ENCODE peak calls at places on chromosomes 3 and 15, in seven cellular contexts. G is stimulated activated naive CD8-positive, alpha-beta T cell treated with anti-CD3 and anti-CD28 coated beads, Interleukin-15, amount 100 ng/mL, for 72 hours; V is NCI-H1092 treated with DMSO at 0.1 percent for 48 hours; O is iris pigment epithelial cell; B is AG09319; M is NT2/D1; U is activated effector memory CD4-positive, alpha-beta T cell treated with anti-CD3 and anti-CD28 coated beads, Interleukin-2, amount 50 U/mL, for 16 hours. H is an unnamed sample.

GRCh38 chr15:40295870-40296560 is 11.7 kb downstream of the PLCB2 start:
- DNase-seq in G (no peak), V (no peak), O (no peak), B (no peak), M (no peak), U (no peak), H (peak; percentile 16)

GRCh38 chr3:4656059-4656458 is 162.9 kb downstream of the ITPR1 start:
- DNase-seq in G (no peak), V (peak; percentile 21), O (peak; percentile 86), B (peak; percentile 40), M (peak; percentile 59), U (no peak), H (peak; percentile 89)

GRCh38 chr3:180102134-180102533 is 65.4 kb upstream of the PEX5L start:
- DNase-seq in G (no peak), V (no peak), O (no peak), B (no peak), M (peak; percentile 61), U (no peak), H (no peak)

GRCh38 chr3:11949351-11949750 is 54.8 kb upstream of the SYN2 start:
- DNase-seq in G (no peak), V (no peak), O (no peak), B (no peak), M (no peak), U (no peak), H (no peak)

GRCh38 chr3:26921054-26921453 is 298.5 kb downstream of the LRRC3B start:
- DNase-seq in G (no peak), V (no peak), O (no peak), B (no peak), M (no peak), U (no peak), H (no peak)

GRCh38 chr3:185851046-185851445 is 26.2 kb upstream of the IGF2BP2 start:
- DNase-seq in G (no peak), V (no peak), O (peak; percentile 39), B (no peak), M (no peak), U (no peak), H (peak; percentile 42)

GRCh38 chr15:43930079-43930478 is 103.3 kb downstream of the WDR76 start:
- DNase-seq in G (no peak), V (no peak), O (peak; percentile 23), B (no peak), M (peak; percentile 38), U (no peak), H (peak; percentile 51)

GRCh38 chr3:106035618-106036017 is 166.8 kb upstream of the CBLB start:
- DNase-seq in G (no peak), V (no peak), O (no peak), B (no peak), M (no peak), U (no peak), H (no peak)

GRCh38 chr3:159187232-159187631 is 385.4 kb downstream of the MFSD1 start:
- DNase-seq in G (no peak), V (no peak), O (peak; percentile 91), B (no peak), M (no peak), U (no peak), H (no peak)

GRCh38 chr3:62325896-62326295 is 47.5 kb downstream of the FEZF2 start:
- DNase-seq in G (no peak), V (no peak), O (no peak), B (no peak), M (no peak), U (no peak), H (no peak)

GRCh38 chr15:82709081-82709420 is 624 bp downstream of the AP3B2 start:
- DNase-seq in G (peak; percentile 14), V (no peak), O (no peak), B (no peak), M (peak; percentile 64), U (no peak), H (no peak)

GRCh38 chr3:161395115-161395514 is 23.8 kb upstream of the SPTSSB start:
- DNase-seq in G (peak; percentile 22), V (no peak), O (no peak), B (no peak), M (no peak), U (no peak), H (no peak)

GRCh38 chr3:20648294-20648693 is 462.3 kb upstream of the SGO1 start:
- DNase-seq in G (no peak), V (no peak), O (peak; percentile 83), B (peak; percentile 71), M (no peak), U (no peak), H (peak; percentile 90)

GRCh38 chr3:39318311-39318710 is 11.2 kb upstream of the CCR8 start:
- DNase-seq in G (no peak), V (no peak), O (no peak), B (no peak), M (no peak), U (no peak), H (no peak)

GRCh38 chr3:46763178-46763577 is 45.5 kb upstream of the PRSS50 start:
- DNase-seq in G (no peak), V (no peak), O (no peak), B (no peak), M (no peak), U (no peak), H (no peak)

GRCh38 chr3:186640473-186640818 is 247 bp downstream of the FETUB start:
- DNase-seq in G (no peak), V (no peak), O (peak; percentile 12), B (no peak), M (no peak), U (no peak), H (peak; percentile 75)

GRCh38 chr3:35528728-35529127 is 110.6 kb upstream of the ARPP21 start:
- DNase-seq in G (no peak), V (no peak), O (peak; percentile 27), B (no peak), M (no peak), U (no peak), H (no peak)

GRCh38 chr3:8776406-8776805 is 7.0 kb upstream of the OXTR start:
- DNase-seq in G (no peak), V (no peak), O (peak; percentile 94), B (no peak), M (no peak), U (no peak), H (peak; percentile 92)

GRCh38 chr3:61812085-61812484 is 250.7 kb downstream of the PTPRG start:
- DNase-seq in G (no peak), V (no peak), O (no peak), B (no peak), M (no peak), U (no peak), H (no peak)

GRCh38 chr15:40136470-40136869 is 24.4 kb upstream of the BUB1B start:
- DNase-seq in G (no peak), V (no peak), O (no peak), B (no peak), M (no peak), U (no peak), H (no peak)

GRCh38 chr3:179768080-179768479 is 115.2 kb downstream of the USP13 start:
- DNase-seq in G (no peak), V (no peak), O (peak; percentile 65), B (peak; percentile 25), M (peak; percentile 40), U (no peak), H (peak; percentile 73)

GRCh38 chr3:23949784-23950183 is 4.7 kb downstream of the NR1D2 start:
- DNase-seq in G (no peak), V (no peak), O (no peak), B (no peak), M (no peak), U (no peak), H (no peak)

GRCh38 chr3:14265246-14265962 is 86.8 kb downstream of the LSM3 start:
- DNase-seq in G (no peak), V (peak; percentile 6), O (peak; percentile 56), B (no peak), M (no peak), U (no peak), H (peak; percentile 54)

GRCh38 chr3:171261487-171261886 is 198.7 kb downstream of the TNIK start:
- DNase-seq in G (no peak), V (no peak), O (peak; percentile 57), B (no peak), M (no peak), U (no peak), H (no peak)